ENCODE peak calls at places on chromosomes 4 and X, in four cellular contexts. M, Q, F and C are unnamed samples.

GRCh38 chr4:135184715-135185114 is 983.1 kb upstream of the PABPC4L start:
- DNase-seq in Q (no peak), F (no peak), M (no peak), C (no peak)

GRCh38 chr4:8192748-8193738 is 6.0 kb upstream of the SH3TC1 start:
- DNase-seq in M (no peak), F (peak), Q (peak), C (peak)

GRCh38 chr4:162803378-162803777 is 363.3 kb downstream of the NAF1 start:
- DNase-seq in M (no peak), Q (no peak), F (no peak), C (no peak)

GRCh38 chr4:170089743-170090666 is at the start of gene AADAT:
- DNase-seq in Q (peak), M (peak), F (peak), C (peak)

GRCh38 chr4:183600189-183600685 is 58.7 kb downstream of the RWDD4 start:
- DNase-seq in M (no peak), F (no peak), Q (no peak), C (no peak)

GRCh38 chr4:77636902-77637301 is 31.3 kb downstream of the CXCL13 start:
- DNase-seq in F (no peak), M (no peak), Q (no peak), C (no peak)

GRCh38 chr4:6107114-6107791 is 89.0 kb upstream of the C4orf50 start:
- DNase-seq in M (no peak), F (no peak), Q (no peak), C (no peak)

GRCh38 chr4:40196724-40197281 is at the start of gene RHOH:
- DNase-seq in F (no peak), Q (no peak), M (no peak), C (no peak)

GRCh38 chrX:69741706-69742105 is 125.8 kb downstream of the EDA start:
- DNase-seq in Q (no peak), M (no peak), F (no peak), C (no peak)

GRCh38 chrX:13721819-13722527 is 12.4 kb downstream of the TRAPPC2 start:
- DNase-seq in F (no peak), M (no peak), Q (no peak), C (no peak)

GRCh38 chrX:40086569-40087335 is 11.0 kb downstream of the BCOR start:
- DNase-seq in M (peak), F (no peak), Q (no peak), C (no peak)

GRCh38 chr4:158729716-158730559 is 6.7 kb upstream of the PPID start:
- DNase-seq in F (peak), M (peak), Q (peak), C (peak)

GRCh38 chrX:100994352-100995281 is 25.1 kb downstream of the ARL13A start:
- DNase-seq in F (no peak), M (no peak), Q (no peak), C (no peak)

GRCh38 chrX:30060718-30061117 is 154.6 kb upstream of the MAGEB2 start:
- DNase-seq in M (no peak), Q (no peak), F (no peak), C (no peak)

GRCh38 chr4:68490826-68491457 is 43.7 kb downstream of the TMPRSS11E start:
- DNase-seq in M (no peak), Q (peak), F (no peak), C (no peak)

GRCh38 chrX:22652596-22652995 is 347.2 kb upstream of the DDX53 start:
- DNase-seq in M (no peak), F (peak), Q (no peak), C (no peak)

GRCh38 chr4:88533937-88534750 is 10.6 kb upstream of the PYURF start:
- DNase-seq in M (no peak), F (no peak), Q (no peak), C (no peak)

GRCh38 chr4:111937368-111937767 is 207.9 kb upstream of the FAM241A start:
- DNase-seq in M (no peak), Q (no peak), F (peak), C (no peak)

GRCh38 chr4:2281575-2282343 is 19.9 kb upstream of the MXD4 start:
- DNase-seq in F (no peak), M (no peak), Q (peak), C (peak)

GRCh38 chrX:86829786-86830185 is 681.5 kb downstream of the DACH2 start:
- DNase-seq in Q (no peak), M (no peak), F (no peak), C (no peak)